ENCODE peak calls at places on chromosomes 16 and 17, in ten cellular contexts. G is RWPE1; Z is stimulated activated CD4-positive, alpha-beta T cell treated with anti-CD3 and anti-CD28 coated beads, Interleukin-15, amount 100 ng/mL, for 48 hours; T is AML-193; O is activated gamma-delta T cell treated with anti-CD3 and anti-CD28 coated beads, Interleukin-2, amount 50 U/mL, for 16 hours; I is right atrium auricular region; U is nephron progenitor cell; P is NCI-H82; R is AG09319; Y is EL. V is an unnamed sample.

GRCh38 chr17:52751051-52751450 is 592.5 kb upstream of the CA10 start:
- DNase-seq in Z (no peak), U (peak), T (no peak), I (no peak), P (no peak), Y (no peak), G (no peak), R (no peak), O (no peak), V (no peak)

GRCh38 chr17:11412653-11413052 is 171.6 kb downstream of the SHISA6 start:
- DNase-seq in I (no peak), T (no peak), G (no peak), U (no peak), R (no peak), Z (no peak), Y (no peak), P (peak), O (no peak), V (no peak)

GRCh38 chr17:77774182-77774581 is 184.3 kb upstream of the TNRC6C start:
- DNase-seq in Y (no peak), G (no peak), R (no peak), Z (no peak), U (no peak), T (no peak), P (no peak), O (no peak), I (no peak), V (no peak)

GRCh38 chr17:71115669-71115972 is 946.3 kb downstream of the KCNJ2 start:
- DNase-seq in Y (no peak), T (no peak), I (no peak), R (peak), O (no peak), Z (no peak), U (no peak), P (no peak), G (no peak), V (no peak)

GRCh38 chr17:50817142-50817751 is 18.1 kb upstream of the WFIKKN2 start:
- DNase-seq in Y (peak), P (peak), Z (peak), O (peak), U (peak), G (no peak), T (no peak), R (no peak), I (no peak), V (no peak)

GRCh38 chr17:29124931-29125270 is 55.3 kb downstream of the MYO18A start:
- DNase-seq in Y (no peak), U (no peak), R (no peak), Z (no peak), I (no peak), P (no peak), O (no peak), T (no peak), G (no peak), V (no peak)

GRCh38 chr16:84827131-84827574 is 7.4 kb downstream of the CRISPLD2 start:
- DNase-seq in Z (no peak), I (no peak), G (no peak), U (no peak), T (peak), R (no peak), Y (peak), O (no peak), P (no peak), V (no peak)

GRCh38 chr16:15457958-15458357 is 23.6 kb downstream of the BMERB1 start:
- DNase-seq in U (no peak), P (peak), Z (no peak), I (peak), Y (no peak), T (no peak), O (no peak), G (no peak), R (no peak), V (no peak)

GRCh38 chr16:83206426-83206825 is 579.7 kb downstream of the CDH13 start:
- DNase-seq in O (no peak), Y (peak), G (no peak), I (no peak), R (no peak), P (no peak), Z (no peak), U (no peak), T (no peak), V (no peak)

GRCh38 chr16:8720080-8720966 is 45.9 kb downstream of the ABAT start:
- DNase-seq in Y (no peak), I (no peak), R (no peak), P (peak), Z (no peak), U (peak), O (no peak), T (no peak), G (no peak), V (no peak)

GRCh38 chr17:40086150-40087044 is 14.0 kb downstream of the NR1D1 start:
- DNase-seq in R (no peak), U (peak), I (no peak), Y (peak), G (no peak), O (peak), P (peak), T (peak), Z (peak), V (no peak)

GRCh38 chr17:5931611-5932010 is 138.6 kb upstream of the WSCD1 start:
- DNase-seq in Z (no peak), I (no peak), P (no peak), O (no peak), Y (no peak), R (no peak), U (peak), T (no peak), G (no peak), V (no peak)

GRCh38 chr17:66240630-66241029 is 11.4 kb upstream of the APOH start:
- DNase-seq in U (no peak), I (no peak), O (no peak), T (no peak), R (no peak), P (no peak), G (peak), Y (peak), Z (no peak), V (no peak)

GRCh38 chr16:69036399-69037091 is 68.9 kb upstream of the HAS3 start:
- DNase-seq in P (no peak), G (no peak), U (no peak), Y (no peak), T (no peak), I (no peak), Z (no peak), O (no peak), R (no peak), V (no peak)

GRCh38 chr16:88437367-88437964 is 15.6 kb upstream of the ZFPM1 start:
- DNase-seq in P (peak), I (no peak), T (no peak), U (peak), R (no peak), Z (peak), O (peak), Y (peak), G (peak), V (no peak)

GRCh38 chr16:20865420-20866126 is 34.6 kb downstream of the DCUN1D3 start:
- DNase-seq in P (peak), I (no peak), G (peak), O (no peak), R (no peak), Z (no peak), T (no peak), U (no peak), Y (peak), V (no peak)

GRCh38 chr17:65531508-65532431 is 29.7 kb downstream of the AXIN2 start:
- DNase-seq in Z (no peak), Y (peak), O (no peak), P (no peak), U (peak), R (peak), T (no peak), I (peak), G (no peak), V (no peak)

GRCh38 chr16:64952177-64952576 is 169.7 kb downstream of the CDH11 start:
- DNase-seq in T (no peak), P (no peak), Y (peak), G (no peak), Z (no peak), R (peak), I (no peak), U (no peak), O (no peak), V (no peak)

GRCh38 chr17:68849673-68850260 is 105.4 kb downstream of the ABCA8 start:
- DNase-seq in I (no peak), G (peak), O (no peak), Z (no peak), U (no peak), P (peak), Y (no peak), T (no peak), R (no peak), V (no peak)

GRCh38 chr16:9489823-9490467 is 398.5 kb downstream of the HAPSTR1 start:
- DNase-seq in Y (no peak), R (no peak), G (no peak), Z (no peak), U (peak), O (no peak), T (no peak), P (peak), I (peak), V (no peak)

GRCh38 chr16:86107190-86107589 is 208.2 kb downstream of the IRF8 start:
- DNase-seq in R (no peak), T (no peak), O (no peak), Z (no peak), Y (no peak), G (no peak), P (no peak), U (no peak), I (no peak), V (no peak)

GRCh38 chr17:3843935-3844516 is 2.0 kb downstream of the NCBP3 start:
- DNase-seq in U (peak), I (no peak), P (peak), G (peak), Y (peak), Z (peak), T (peak), O (peak), R (no peak), V (peak)

GRCh38 chr17:47280072-47280811 is 26.6 kb downstream of the ITGB3 start:
- DNase-seq in I (no peak), T (no peak), G (no peak), O (no peak), U (no peak), Z (no peak), R (no peak), Y (peak), P (no peak), V (no peak)